ENCODE peak calls at places on chromosomes 1 and 21, in seven cellular contexts. C, I, G, Y, E, A and Z are unnamed samples.

GRCh38 chr1:13794231-13795187 is 94.5 kb downstream of the PRDM2 start:
- DNase-seq in G (no peak), I (no peak), Y (no peak), C (no peak), E (no peak), A (no peak), Z (no peak)

GRCh38 chr1:197787623-197788536 is 12.6 kb upstream of the DENND1B start:
- DNase-seq in E (no peak), C (no peak), A (no peak), Y (no peak), I (no peak), G (no peak), Z (no peak)

GRCh38 chr1:50977575-50978143 is 7.6 kb downstream of the CDKN2C start:
- DNase-seq in Y (peak), A (peak), C (no peak), I (peak), G (peak), E (peak), Z (no peak)

GRCh38 chr1:19910650-19911049 is 12.8 kb downstream of the PLA2G2E start:
- DNase-seq in A (no peak), G (no peak), C (no peak), E (no peak), Y (no peak), I (no peak), Z (no peak)

GRCh38 chr1:109354940-109355339 is 42.8 kb downstream of the SORT1 start:
- DNase-seq in Y (no peak), A (no peak), G (no peak), E (no peak), I (no peak), C (no peak), Z (no peak)

GRCh38 chr21:35239811-35240219 is 190.7 kb upstream of the RUNX1 start:
- DNase-seq in I (peak), A (no peak), E (no peak), Y (no peak), G (no peak), C (no peak), Z (no peak)

GRCh38 chr1:193299038-193299437 is 112.6 kb upstream of the B3GALT2 start:
- DNase-seq in Y (no peak), E (no peak), A (no peak), C (no peak), G (no peak), I (no peak), Z (peak)

GRCh38 chr1:208223136-208223535 is 21.0 kb downstream of the PLXNA2 start:
- DNase-seq in A (no peak), E (no peak), Y (no peak), I (no peak), G (no peak), C (no peak), Z (no peak)

GRCh38 chr1:220294754-220295419 is 22.6 kb upstream of the RAB3GAP2 start:
- DNase-seq in Y (no peak), I (no peak), E (no peak), A (no peak), C (no peak), G (no peak), Z (no peak)

GRCh38 chr1:58412071-58412580 is 134.4 kb downstream of the OMA1 start:
- DNase-seq in E (no peak), A (peak), I (no peak), G (no peak), Y (no peak), C (no peak), Z (no peak)

GRCh38 chr1:26826261-26827201 is at the start of gene ZDHHC18:
- DNase-seq in A (peak), I (peak), Y (peak), C (no peak), G (peak), E (peak), Z (no peak)

GRCh38 chr1:153968400-153968799 is 698 bp downstream of the CREB3L4 start:
- DNase-seq in C (no peak), E (no peak), Y (peak), G (no peak), A (no peak), I (no peak), Z (no peak)

GRCh38 chr1:153970346-153970745 is 2.6 kb downstream of the CREB3L4 start:
- DNase-seq in Y (no peak), A (no peak), I (no peak), G (no peak), C (no peak), E (no peak), Z (no peak)

GRCh38 chr1:153968972-153969371 is 1.3 kb downstream of the CREB3L4 start:
- DNase-seq in G (no peak), A (no peak), I (no peak), E (no peak), C (no peak), Y (no peak), Z (no peak)

GRCh38 chr1:153967109-153967999 is at the start of gene CREB3L4:
- DNase-seq in A (peak), I (peak), E (peak), G (peak), Y (peak), C (peak), Z (peak)

DNA sequence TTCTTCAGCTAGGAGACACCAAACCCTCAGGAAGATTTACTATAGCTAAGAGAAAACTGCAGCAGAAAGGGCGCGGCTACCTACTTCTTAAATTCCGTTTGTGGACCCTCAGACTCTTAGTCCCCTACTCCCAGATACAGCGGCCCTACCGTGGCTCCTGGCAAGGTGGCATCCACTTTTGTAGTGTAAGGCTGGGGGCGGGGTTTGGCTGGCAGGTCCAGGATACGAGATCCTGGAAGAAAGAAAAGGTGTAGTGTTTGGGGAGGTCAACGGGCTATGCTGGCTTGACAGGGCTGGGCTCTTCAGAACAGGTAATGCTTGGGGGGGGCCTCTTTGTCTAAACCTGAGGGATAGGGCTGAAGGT is 280 bp downstream of the CREB3L4 start:
- DNase-seq in I (peak), E (no peak), A (no peak), Y (no peak), G (no peak), C (no peak), Z (no peak)
- TF ChIP-seq CTCF in I (no peak), E (no peak), A (no peak), Y (no peak), G (no peak), C (no peak), Z (no peak)

DNA sequence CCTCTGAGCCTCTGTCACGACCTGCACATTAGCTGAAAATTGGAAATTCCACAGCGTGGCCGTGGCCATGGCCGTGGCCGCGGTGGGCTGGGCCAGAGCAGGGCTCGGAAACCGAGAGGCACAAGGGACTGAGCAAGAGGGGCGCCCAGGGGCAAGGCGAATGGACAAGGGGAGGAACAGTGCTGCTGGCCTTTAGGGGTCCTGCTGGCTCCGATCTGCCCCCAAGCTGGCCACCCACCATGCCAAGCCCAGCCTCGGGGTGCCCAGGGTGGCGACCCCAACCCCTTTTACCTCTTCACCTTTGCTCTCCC is 75.0 kb downstream of the TAS1R2 start:
- DNase-seq in I (no peak), Y (no peak), G (no peak), C (no peak), A (no peak), E (no peak), Z (no peak)
- H3K4me3 ChIP-seq in I (peak), Y (no peak), G (no peak), C (no peak), A (no peak), E (no peak), Z (no peak)

GRCh38 chr1:24120965-24121364 is 9.0 kb upstream of the MYOM3 start:
- DNase-seq in C (no peak), A (no peak), I (peak), G (no peak), Y (no peak), E (no peak), Z (no peak)
- TF ChIP-seq CTCF in C (no peak), A (no peak), I (no peak), G (no peak), Y (no peak), E (no peak), Z (no peak)

GRCh38 chr1:223142795-223143759 is at the start of gene TLR5:
- DNase-seq in I (peak), A (peak), Y (peak), E (peak), G (peak), C (no peak), Z (peak)

GRCh38 chr1:223142269-223142668 is 779 bp downstream of the TLR5 start:
- DNase-seq in I (no peak), G (no peak), C (no peak), E (no peak), A (no peak), Y (no peak), Z (no peak)

GRCh38 chr1:223144431-223144830 is 1.4 kb upstream of the TLR5 start:
- DNase-seq in A (no peak), C (no peak), G (no peak), I (no peak), E (no peak), Y (no peak), Z (no peak)

GRCh38 chr1:223144914-223145313 is 1.9 kb upstream of the TLR5 start:
- DNase-seq in E (no peak), G (no peak), A (no peak), C (no peak), Y (no peak), I (no peak), Z (no peak)

GRCh38 chr1:223143760-223144248 is 756 bp upstream of the TLR5 start:
- DNase-seq in G (no peak), Y (peak), E (peak), A (no peak), C (no peak), I (peak), Z (peak)
- H3K4me3 ChIP-seq in G (no peak), Y (peak), E (peak), A (no peak), C (no peak), I (peak), Z (no peak)

DNA sequence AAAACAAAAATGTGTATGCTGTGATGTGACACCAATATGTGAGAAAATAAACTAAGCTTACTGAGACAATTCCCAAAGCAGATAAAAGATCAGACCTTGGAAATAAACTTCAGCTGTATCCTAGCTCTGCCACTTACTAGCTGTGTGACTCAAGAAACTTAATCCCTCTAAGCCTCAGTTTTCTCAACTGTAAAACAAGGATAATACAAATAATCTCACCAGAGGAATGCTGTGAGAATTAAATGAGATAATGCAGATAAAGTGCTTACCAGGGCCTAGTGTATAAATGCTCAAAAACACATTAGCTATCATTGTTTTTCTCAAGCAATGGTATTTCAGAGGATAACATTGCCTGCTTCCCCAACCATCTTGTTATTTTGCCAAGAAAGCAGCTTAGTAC is 2.1 kb downstream of the HEATR1 start:
- DNase-seq in E (no peak), G (no peak), A (no peak), Y (no peak), C (no peak), I (no peak), Z (no peak)
- TF ChIP-seq CTCF in E (no peak), G (no peak), A (no peak), Y (no peak), C (no peak), I (no peak), Z (no peak)

GRCh38 chr1:229581485-229581884 is 23.0 kb upstream of the ABCB10 start:
- DNase-seq in A (no peak), E (no peak), Y (no peak), C (no peak), G (no peak), I (no peak), Z (no peak)

GRCh38 chr1:229582011-229582694 is 23.6 kb upstream of the ABCB10 start:
- DNase-seq in C (no peak), A (peak), I (peak), Y (no peak), E (no peak), G (peak), Z (no peak)

GRCh38 chr1:229579101-229579651 is 20.7 kb upstream of the ABCB10 start:
- DNase-seq in E (no peak), C (no peak), G (peak), Y (no peak), A (peak), I (no peak), Z (peak)

GRCh38 chr1:229574679-229575442 is 16.4 kb upstream of the ABCB10 start:
- DNase-seq in C (no peak), E (no peak), Y (no peak), I (no peak), A (no peak), G (no peak), Z (no peak)

DNA sequence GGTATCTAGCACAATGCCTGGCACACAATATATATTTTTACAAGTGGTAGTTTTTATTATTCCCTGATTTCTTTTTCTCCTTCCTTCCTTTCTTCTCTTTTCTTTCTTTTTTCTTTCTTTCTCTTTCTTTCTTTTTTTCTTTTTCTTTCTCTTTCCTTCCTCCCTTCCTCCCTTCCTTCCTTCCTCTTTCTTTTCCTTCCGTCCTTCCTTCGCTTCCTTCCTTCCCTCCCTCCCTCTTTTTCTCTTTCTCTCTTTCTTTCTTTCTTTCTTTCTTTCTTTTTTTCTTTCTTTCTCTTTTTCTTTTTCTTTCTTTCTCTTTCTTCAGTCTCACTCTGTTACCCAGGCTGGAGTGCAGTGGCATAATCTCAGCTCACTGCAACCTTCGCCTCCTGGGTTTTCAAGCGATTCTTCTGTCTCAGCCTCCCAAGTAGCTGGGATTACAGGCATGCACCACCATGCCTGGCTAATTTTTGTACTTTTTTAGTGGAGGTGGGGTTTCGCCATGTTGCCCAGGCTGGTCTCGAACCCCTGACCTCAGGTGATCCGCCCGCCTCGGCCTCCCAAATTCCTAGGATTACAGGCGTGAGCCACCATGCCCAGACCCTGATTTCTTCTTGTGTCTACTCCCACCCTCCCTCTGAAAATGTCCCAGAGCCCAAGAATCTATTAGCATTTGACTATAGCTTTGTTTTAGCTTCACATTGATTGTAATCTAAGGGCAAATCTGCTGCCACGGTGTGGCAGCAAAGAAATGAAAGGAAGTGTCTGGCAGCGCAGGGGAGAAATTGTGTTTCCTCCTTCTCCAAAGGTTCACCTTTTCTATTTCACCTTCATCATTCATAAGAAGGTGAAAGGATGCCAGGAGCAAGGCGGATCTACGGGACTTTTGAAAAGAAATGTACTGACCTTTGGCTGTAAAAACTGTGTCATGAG is 19.9 kb upstream of the ABCB10 start:
- DNase-seq in Y (no peak), C (no peak), G (no peak), A (no peak), I (no peak), E (no peak), Z (no peak)
- H3K4me3 ChIP-seq in Y (no peak), C (no peak), G (peak), A (peak), I (no peak), E (peak), Z (peak)